ENCODE peak calls at places on chromosomes 7 and 10, in four cellular contexts. K, S, Y and N are unnamed samples.

GRCh38 chr7:151131622-151132293 is 35.7 kb downstream of the GBX1 start:
- DNase-seq in S (no peak), K (no peak), Y (no peak), N (no peak)

GRCh38 chr7:13414181-13414580 is 575.3 kb downstream of the ETV1 start:
- DNase-seq in K (no peak), S (no peak), Y (no peak), N (no peak)

GRCh38 chr7:105581066-105581811 is at the start of gene EFCAB10:
- DNase-seq in K (peak; percentile 75), Y (no peak), S (no peak), N (peak; percentile 58)

GRCh38 chr7:105656922-105657521 is 75.7 kb upstream of the EFCAB10 start:
- DNase-seq in Y (no peak), K (no peak), S (peak; percentile 92), N (peak; percentile 18)

GRCh38 chr7:79298145-79298760 is 155.2 kb downstream of the MAGI2 start:
- DNase-seq in K (peak; percentile 25), S (peak; percentile 30), Y (no peak), N (peak; percentile 75)

GRCh38 chr10:114188001-114188400 is 8.8 kb downstream of the TDRD1 start:
- DNase-seq in Y (no peak), K (no peak), S (no peak), N (no peak)

GRCh38 chr10:43040482-43041256 is 36.2 kb upstream of the RET start:
- DNase-seq in K (no peak), Y (no peak), S (no peak), N (no peak)

GRCh38 chr7:131722371-131722770 is 165.9 kb upstream of the PODXL start:
- DNase-seq in Y (no peak), K (no peak), S (no peak), N (no peak)

GRCh38 chr7:35995334-35995733 is 157.7 kb upstream of the EEPD1 start:
- DNase-seq in K (no peak), S (no peak), Y (no peak), N (no peak)

GRCh38 chr10:3783721-3784432 is 1.1 kb downstream of the KLF6 start:
- DNase-seq in Y (no peak), K (peak; percentile 86), S (no peak), N (peak; percentile 59)

GRCh38 chr7:126605056-126605455 is 647.7 kb downstream of the GRM8 start:
- DNase-seq in S (no peak), K (no peak), Y (no peak), N (no peak)

GRCh38 chr7:116933465-116933864 is 19.8 kb upstream of the ST7 start:
- DNase-seq in S (no peak), K (no peak), Y (no peak), N (no peak)

GRCh38 chr7:101362334-101363195 is at the start of gene COL26A1:
- DNase-seq in Y (no peak), K (no peak), S (no peak), N (no peak)

GRCh38 chr10:112842832-112843360 is 107.2 kb upstream of the TCF7L2 start:
- DNase-seq in K (peak; percentile 52), S (peak; percentile 18), Y (peak; percentile 25), N (peak; percentile 23)

GRCh38 chr7:83338277-83338950 is 175.7 kb upstream of the PCLO start:
- DNase-seq in S (no peak), K (no peak), Y (no peak), N (no peak)

GRCh38 chr7:124060528-124060927 is 27.7 kb upstream of the TMEM229A start:
- DNase-seq in S (no peak), K (no peak), Y (no peak), N (no peak)

GRCh38 chr10:3469639-3470020 is 297.0 kb upstream of the PITRM1 start:
- DNase-seq in S (no peak), K (no peak), Y (no peak), N (no peak)

GRCh38 chr10:46546591-46547330 is 9.7 kb downstream of the GPRIN2 start:
- DNase-seq in K (no peak), Y (no peak), S (no peak), N (no peak)

GRCh38 chr10:42548254-42548653 is 90.1 kb downstream of the ZNF33B start:
- DNase-seq in K (no peak), Y (no peak), S (no peak), N (no peak)

GRCh38 chr10:77687621-77688020 is 50.0 kb upstream of the KCNMA1 start:
- DNase-seq in S (no peak), K (no peak), Y (no peak), N (no peak)

GRCh38 chr7:12389089-12389700 is 14.5 kb downstream of the VWDE start:
- DNase-seq in Y (no peak), S (peak; percentile 50), K (peak; percentile 59), N (peak; percentile 59)

GRCh38 chr7:7965301-7965700 is 3.3 kb upstream of the GLCCI1 start:
- DNase-seq in S (no peak), Y (no peak), K (no peak), N (no peak)

GRCh38 chr7:149136118-149136517 is 10.0 kb upstream of the ZNF425 start:
- DNase-seq in S (no peak), K (no peak), Y (no peak), N (no peak)

GRCh38 chr7:80078159-80078731 is 56.4 kb upstream of the GNAI1 start:
- DNase-seq in S (no peak), Y (no peak), K (no peak), N (peak; percentile 48)

GRCh38 chr10:11002916-11003315 is 14.8 kb upstream of the CELF2 start:
- DNase-seq in Y (no peak), K (no peak), S (no peak), N (no peak)

GRCh38 chr10:61487506-61487905 is 34.3 kb upstream of the TMEM26 start:
- DNase-seq in K (no peak), Y (no peak), S (no peak), N (peak; percentile 56)

GRCh38 chr7:41979834-41980307 is 257.1 kb downstream of the GLI3 start:
- DNase-seq in Y (no peak), S (peak; percentile 20), K (peak; percentile 3), N (peak; percentile 55)

GRCh38 chr10:59830601-59831259 is 75.6 kb downstream of the CCDC6 start:
- DNase-seq in Y (no peak), K (peak; percentile 38), S (peak; percentile 76), N (peak; percentile 68)

GRCh38 chr7:75905785-75906604 is 9.0 kb upstream of the POR start:
- DNase-seq in K (peak; percentile 97), S (no peak), Y (no peak), N (no peak)

GRCh38 chr10:8437896-8438295 is 383.4 kb downstream of the GATA3 start:
- DNase-seq in K (no peak), Y (no peak), S (no peak), N (no peak)

GRCh38 chr7:29189743-29190201 is 4.8 kb upstream of the CHN2 start:
- DNase-seq in S (peak; percentile 44), K (peak; percentile 74), Y (no peak), N (peak; percentile 49)

DNA sequence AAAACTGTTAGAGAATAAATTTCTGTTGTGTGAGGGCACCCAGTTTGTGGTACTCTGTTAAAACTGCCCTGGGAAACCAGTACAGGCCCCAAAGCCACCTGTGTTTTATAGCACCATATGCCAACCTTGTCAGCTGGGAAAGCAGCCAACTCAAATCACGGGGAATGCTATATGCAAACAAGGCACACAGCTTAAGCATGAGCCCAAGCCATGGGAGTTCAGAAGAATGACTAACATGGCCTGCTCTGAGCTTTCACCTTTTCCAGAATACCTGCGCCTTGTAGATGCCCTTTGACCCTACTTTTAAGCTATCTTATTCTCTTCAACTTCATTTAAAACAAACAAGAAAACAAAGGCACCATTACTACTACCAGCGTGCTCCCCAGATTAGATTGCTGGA is 5.5 kb upstream of the SLC25A13 start:
- DNase-seq in Y (no peak), S (no peak), K (peak; percentile 74), N (no peak)
- TF ChIP-seq MYC in Y (no peak), S (no peak), K (no peak), N (no peak)

GRCh38 chr10:69315100-69315542 is 36.8 kb downstream of the HK1 start:
- DNase-seq in K (peak; percentile 30), Y (no peak), S (no peak), N (no peak)

GRCh38 chr10:69318087-69318996 is 40.0 kb downstream of the HK1 start:
- DNase-seq in Y (peak; percentile 44), S (peak; percentile 97), K (no peak), N (peak; percentile 86)

GRCh38 chr10:69315610-69316312 is 37.5 kb downstream of the HK1 start:
- DNase-seq in Y (no peak), K (no peak), S (peak; percentile 96), N (no peak)

GRCh38 chr10:69317175-69318086 is 39.1 kb downstream of the HK1 start:
- DNase-seq in S (peak; percentile 83), Y (no peak), K (no peak), N (no peak)

GRCh38 chr10:69316313-69317059 is 38.2 kb downstream of the HK1 start:
- DNase-seq in K (no peak), S (no peak), Y (no peak), N (peak; percentile 68)
- H3K27ac ChIP-seq in K (no peak overlapping the region), S (peak overlapping the region; percentile 99), Y (no peak overlapping the region), N (peak overlapping the region; percentile 0)

DNA sequence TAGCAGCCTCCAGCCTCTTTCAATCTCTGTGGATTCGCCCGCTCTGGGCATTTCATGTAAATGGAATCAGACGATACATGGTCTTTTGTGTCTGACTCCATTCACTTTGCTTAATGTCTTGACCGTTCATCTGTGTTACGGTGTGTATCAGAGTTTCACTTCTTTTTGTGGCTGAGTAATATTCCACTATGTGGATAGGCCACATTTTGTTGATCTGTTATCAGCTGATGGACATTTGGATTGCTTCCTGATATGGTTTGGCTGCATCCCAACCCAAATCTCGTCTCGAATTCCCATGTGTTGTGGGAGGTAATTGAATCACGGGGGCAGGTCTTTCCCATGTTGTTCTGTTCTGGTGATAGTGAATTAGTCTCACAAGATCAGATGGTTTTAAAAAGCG is 109.0 kb downstream of the LHPP start:
- DNase-seq in K (no peak), S (no peak), Y (no peak), N (no peak)
- H3K79me2 ChIP-seq in K (no peaks in the 10 kb centered on the region), S (no peaks in the 10 kb centered on the region), Y (no peaks in the 10 kb centered on the region), N (no peaks in the 10 kb centered on the region)

GRCh38 chr7:44460325-44460724 is 30.1 kb downstream of the NUDCD3 start:
- DNase-seq in Y (peak; percentile 93), K (no peak), S (no peak), N (no peak)
- TF ChIP-seq MYC in Y (no peak), K (no peak), S (no peak), N (no peak)

DNA sequence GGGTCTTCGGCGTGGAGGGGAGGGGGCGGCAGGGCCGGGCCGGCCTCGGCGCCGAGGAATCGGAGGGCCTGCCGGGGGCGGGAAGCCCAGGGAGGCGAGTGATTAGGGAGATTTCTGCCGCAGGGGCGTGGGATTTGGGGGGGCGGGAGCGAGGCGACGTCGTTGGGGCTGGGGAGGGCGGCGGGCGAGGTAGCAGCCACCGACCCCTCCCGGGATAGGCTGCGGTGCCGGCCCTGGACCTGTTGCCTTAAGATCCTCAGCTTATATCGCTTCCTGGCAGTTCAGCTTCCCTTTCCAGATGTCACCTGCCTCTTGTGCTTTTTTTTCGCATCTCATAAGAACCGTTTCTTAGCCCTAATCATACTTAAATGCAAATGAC is 640 bp downstream of the LMTK2 start:
- DNase-seq in K (no peak), S (peak; percentile 59), Y (no peak), N (peak; percentile 39)
- H3K27ac ChIP-seq in K (peak overlapping the region; percentile 71), S (peak overlapping the region; percentile 75), Y (no peak overlapping the region), N (peak overlapping the region; percentile 68)